ENCODE peak calls at places on chromosomes 2 and 18, in ten cellular contexts. H is DND-41, A is SK-N-SH, P is IMR-90, I is fibroblast of lung, N is mammary epithelial cell, K is astrocyte, L is GM12878, V is adipocyte, Z is PC-3. M is an unnamed sample.
A peak's percentile ranks its signal among the peaks of the same experiment; 100 is the strongest.

GRCh38 chr2:205850611-205851010 is 168.3 kb downstream of the NRP2 start:
- DNase-seq in P (no peak), N (no peak), Z (no peak), A (no peak), V (no peak), I (no peak), K (no peak), L (no peak), H (no peak), M (no peak)

GRCh38 chr2:127386764-127387654 is 766 bp downstream of the MAP3K2 start:
- DNase-seq in L (no peak), K (peak; percentile 85), H (peak; percentile 87), N (peak; percentile 80), V (peak; percentile 92), Z (peak; percentile 83), A (peak; percentile 89), I (peak; percentile 93), P (peak; percentile 88), M (peak; percentile 96)

GRCh38 chr2:96537734-96538486 is 1.4 kb downstream of the ARID5A start:
- DNase-seq in I (no peak), V (no peak), P (no peak), A (peak; percentile 20), K (no peak), N (no peak), H (peak; percentile 54), L (no peak), Z (no peak), M (peak; percentile 84)

GRCh38 chr2:8003462-8004075 is 678.3 kb upstream of the ID2 start:
- DNase-seq in N (no peak), V (peak; percentile 94), P (peak; percentile 70), A (peak; percentile 93), Z (no peak), K (peak; percentile 52), L (no peak), I (peak; percentile 62), H (no peak), M (no peak)

GRCh38 chr18:48711651-48712486 is 173.0 kb downstream of the CTIF start:
- DNase-seq in I (peak; percentile 41), K (no peak), P (peak; percentile 49), L (no peak), A (peak; percentile 85), V (peak; percentile 33), Z (peak; percentile 36), N (no peak), H (no peak), M (no peak)

GRCh38 chr2:163657257-163657656 is 78.6 kb downstream of the FIGN start:
- DNase-seq in K (peak; percentile 88), Z (no peak), V (peak; percentile 51), H (no peak), N (peak; percentile 69), A (no peak), L (no peak), I (peak; percentile 88), P (peak; percentile 62), M (no peak)

GRCh38 chr2:191869178-191869577 is 22.3 kb upstream of the CAVIN2 start:
- DNase-seq in V (peak; percentile 34), L (peak; percentile 7), N (no peak), I (peak; percentile 47), A (no peak), H (no peak), K (no peak), Z (peak; percentile 92), P (peak; percentile 30), M (no peak)

GRCh38 chr18:48801728-48802542 is 148.8 kb downstream of the SMAD7 start:
- DNase-seq in L (no peak), A (no peak), N (no peak), V (no peak), P (no peak), K (no peak), Z (no peak), I (no peak), H (no peak), M (peak; percentile 55)

GRCh38 chr2:224261316-224261715 is 140.6 kb downstream of the FAM124B start:
- DNase-seq in L (no peak), I (peak; percentile 19), K (no peak), A (no peak), N (no peak), V (no peak), H (no peak), Z (no peak), P (peak; percentile 42), M (no peak)

GRCh38 chr2:83305758-83306378 is 1153.2 kb downstream of the SUCLG1 start:
- DNase-seq in H (no peak), K (no peak), Z (peak; percentile 51), A (no peak), P (no peak), V (no peak), L (no peak), I (no peak), N (no peak), M (no peak)

GRCh38 chr2:68121873-68122679 is 35.6 kb upstream of the PNO1 start:
- DNase-seq in Z (peak; percentile 88), A (peak; percentile 73), N (peak; percentile 45), P (peak; percentile 88), V (peak; percentile 96), L (peak; percentile 50), I (peak; percentile 69), K (peak; percentile 52), H (peak; percentile 76), M (peak; percentile 92)

GRCh38 chr18:57674891-57675290 is 53.3 kb upstream of the NARS1 start:
- DNase-seq in K (no peak), V (no peak), P (no peak), Z (no peak), I (no peak), N (no peak), H (no peak), A (no peak), L (no peak), M (no peak)

GRCh38 chr2:12728221-12728777 is 11.6 kb downstream of the TRIB2 start:
- DNase-seq in Z (no peak), V (no peak), L (peak; percentile 93), H (peak; percentile 94), A (no peak), N (no peak), I (no peak), K (no peak), P (no peak), M (no peak)
- H3K9ac ChIP-seq in Z (no peak overlapping the region), V (no peak overlapping the region), L (no peak overlapping the region), H (peak overlapping the region; percentile 35), A (no peak overlapping the region), N (no peak overlapping the region), I (no peak overlapping the region), K (no peak overlapping the region), P (no peak overlapping the region), M (no peak overlapping the region)

GRCh38 chr18:2304378-2305175 is 266.7 kb downstream of the METTL4 start:
- DNase-seq in K (peak; percentile 20), I (peak; percentile 39), Z (peak; percentile 93), H (no peak), N (peak; percentile 78), P (peak; percentile 3), A (no peak), V (peak; percentile 39), L (no peak), M (no peak)
- H3K9ac ChIP-seq in K (no peak overlapping the region), I (no peak overlapping the region), Z (peak overlapping the region; percentile 61), H (no peak overlapping the region), N (no peak overlapping the region), P (no peak overlapping the region), A (no peak overlapping the region), V (no peak overlapping the region), L (no peak overlapping the region), M (no peak overlapping the region)

DNA sequence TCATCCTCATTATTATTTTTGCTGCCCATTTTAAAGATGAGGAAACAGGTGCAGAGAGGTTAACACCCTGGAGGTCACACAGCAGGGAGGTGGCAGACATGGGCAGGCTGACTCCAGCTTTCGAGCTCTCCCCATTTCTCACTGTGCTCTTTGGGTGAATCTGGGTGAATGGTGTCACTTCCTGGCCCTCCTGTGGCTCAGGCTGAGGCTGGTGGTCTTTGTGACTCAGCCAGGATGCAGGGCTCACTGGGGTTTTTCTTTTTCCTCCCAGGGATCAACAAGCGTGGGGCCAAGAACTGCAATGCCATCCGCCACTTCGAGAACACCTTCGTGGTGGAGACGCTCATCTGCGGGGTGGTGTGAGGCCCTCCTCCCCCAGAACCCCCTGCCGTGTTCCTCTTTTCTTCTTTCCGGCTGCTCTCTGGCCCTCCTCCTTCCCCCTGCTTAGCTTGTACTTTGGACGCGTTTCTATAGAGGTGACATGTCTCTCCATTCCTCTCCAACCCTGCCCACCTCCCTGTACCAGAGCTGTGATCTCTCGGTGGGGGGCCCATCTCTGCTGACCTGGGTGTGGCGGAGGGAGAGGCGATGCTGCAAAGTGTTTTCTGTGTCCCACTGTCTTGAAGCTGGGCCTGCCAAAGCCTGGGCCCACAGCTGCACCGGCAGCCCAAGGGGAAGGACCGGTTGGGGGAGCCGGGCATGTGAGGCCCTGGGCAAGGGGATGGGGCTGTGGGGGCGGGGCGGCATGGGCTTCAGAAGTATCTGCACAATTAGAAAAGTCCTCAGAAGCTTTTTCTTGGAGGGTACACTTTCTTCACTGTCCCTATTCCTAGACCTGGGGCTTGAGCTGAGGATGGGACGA is 13.2 kb downstream of the ITM2C start:
- DNase-seq in A (no peak), I (no peak), Z (no peak), L (no peak), P (no peak), V (no peak), H (peak; percentile 83), K (no peak), N (no peak), M (peak; percentile 59)
- H3K9ac ChIP-seq in A (no peak overlapping the region), I (no peak overlapping the region), Z (no peak overlapping the region), L (no peak overlapping the region), P (no peak overlapping the region), V (no peak overlapping the region), H (peak overlapping the region; percentile 19), K (no peak overlapping the region), N (no peak overlapping the region), M (no peak overlapping the region)

GRCh38 chr18:22817844-22818243 is 115.3 kb upstream of the RBBP8 start:
- DNase-seq in N (peak; percentile 60), I (peak; percentile 85), K (peak; percentile 87), V (no peak), L (no peak), P (peak; percentile 52), Z (peak; percentile 37), H (no peak), A (no peak), M (no peak)

GRCh38 chr18:22826726-22827125 is 106.4 kb upstream of the RBBP8 start:
- DNase-seq in Z (peak; percentile 74), P (peak; percentile 51), V (no peak), A (no peak), N (peak; percentile 99), I (peak; percentile 88), K (peak; percentile 87), H (no peak), L (no peak), M (no peak)

GRCh38 chr18:22822841-22823508 is 110.2 kb upstream of the RBBP8 start:
- DNase-seq in P (no peak), A (no peak), Z (no peak), H (no peak), I (no peak), K (no peak), L (peak; percentile 21), V (no peak), N (no peak), M (no peak)

GRCh38 chr18:22827216-22827615 is 105.9 kb upstream of the RBBP8 start:
- DNase-seq in A (no peak), H (no peak), P (peak; percentile 45), K (peak; percentile 82), N (no peak), Z (peak; percentile 19), L (no peak), V (peak; percentile 29), I (peak; percentile 83), M (no peak)

DNA sequence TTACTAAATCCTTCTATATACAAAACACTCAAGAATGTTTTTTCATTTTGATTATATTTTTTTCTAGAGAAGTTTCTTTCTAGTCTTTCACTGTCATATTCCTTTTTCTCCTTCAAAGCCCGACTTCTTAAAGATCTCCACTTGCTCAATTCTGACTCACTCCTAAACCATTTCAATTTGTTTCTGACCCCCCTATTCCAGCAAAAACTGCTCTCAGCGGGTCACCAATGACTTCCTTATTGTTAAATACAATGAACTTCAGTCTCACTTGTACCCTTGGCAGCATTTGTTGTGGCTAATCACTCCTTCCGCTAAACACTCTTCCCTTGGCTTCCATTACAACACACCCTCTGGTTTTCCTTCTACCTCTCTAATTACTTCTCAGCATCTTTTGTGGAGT is 111.1 kb upstream of the RBBP8 start:
- DNase-seq in P (peak; percentile 78), Z (peak; percentile 56), N (peak; percentile 81), A (no peak), V (peak; percentile 77), I (peak; percentile 90), H (no peak), K (peak; percentile 89), L (no peak), M (no peak)
- H3K9ac ChIP-seq in P (no peak overlapping the region), Z (no peak overlapping the region), N (peak overlapping the region; percentile 50), A (no peak overlapping the region), V (no peak overlapping the region), I (no peak overlapping the region), H (no peak overlapping the region), K (peak overlapping the region; percentile 42), L (no peak overlapping the region), M (no peak overlapping the region)